ENCODE peak calls at places on chromosomes 5 and 9, in four cellular contexts. Z is GM23338, R is RWPE1, D is right lobe of liver. V is an unnamed sample.

GRCh38 chr9:111621895-111622480 is 9.1 kb upstream of the DNAJC25 start:
- DNase-seq in Z (peak), R (peak), D (peak), V (no peak)

GRCh38 chr5:94562327-94562971 is 56.0 kb downstream of the KIAA0825 start:
- DNase-seq in Z (no peak), R (peak), D (no peak), V (no peak)

GRCh38 chr5:135476615-135477493 is 24.7 kb upstream of the TIFAB start:
- DNase-seq in Z (no peak), R (no peak), D (peak), V (no peak)

GRCh38 chr5:176578391-176578808 is 29.3 kb downstream of the CDHR2 start:
- DNase-seq in Z (peak), R (peak), D (no peak), V (peak)

GRCh38 chr9:74494490-74494889 is 2.6 kb upstream of the RORB start:
- DNase-seq in Z (peak), R (no peak), D (no peak), V (no peak)

GRCh38 chr5:121384359-121384758 is 467.3 kb upstream of the FTMT start:
- DNase-seq in Z (peak), R (no peak), D (no peak), V (no peak)

GRCh38 chr9:133002147-133003070 is 23.9 kb downstream of the GFI1B start:
- DNase-seq in Z (no peak), R (no peak), D (no peak), V (no peak)

GRCh38 chr5:177410575-177410974 is 1.2 kb upstream of the F12 start:
- DNase-seq in Z (no peak), R (no peak), D (no peak), V (no peak)

GRCh38 chr9:34380511-34381315 is 4.0 kb upstream of the MYORG start:
- DNase-seq in Z (peak), R (peak), D (peak), V (peak)

GRCh38 chr5:163894645-163895044 is 389.2 kb downstream of the MAT2B start:
- DNase-seq in Z (no peak), R (peak), D (no peak), V (no peak)

GRCh38 chr5:108238936-108239887 is 142.7 kb downstream of the FBXL17 start:
- DNase-seq in Z (peak), R (no peak), D (no peak), V (no peak)

GRCh38 chr9:76560481-76560891 is 101.5 kb downstream of the GCNT1 start:
- DNase-seq in Z (no peak), R (no peak), D (no peak), V (no peak)

GRCh38 chr5:177023247-177023703 is 779 bp downstream of the ZNF346 start:
- DNase-seq in Z (peak), R (peak), D (no peak), V (no peak)

GRCh38 chr9:26169684-26170083 is 491.4 kb upstream of the TUSC1 start:
- DNase-seq in Z (no peak), R (peak), D (no peak), V (no peak)

DNA sequence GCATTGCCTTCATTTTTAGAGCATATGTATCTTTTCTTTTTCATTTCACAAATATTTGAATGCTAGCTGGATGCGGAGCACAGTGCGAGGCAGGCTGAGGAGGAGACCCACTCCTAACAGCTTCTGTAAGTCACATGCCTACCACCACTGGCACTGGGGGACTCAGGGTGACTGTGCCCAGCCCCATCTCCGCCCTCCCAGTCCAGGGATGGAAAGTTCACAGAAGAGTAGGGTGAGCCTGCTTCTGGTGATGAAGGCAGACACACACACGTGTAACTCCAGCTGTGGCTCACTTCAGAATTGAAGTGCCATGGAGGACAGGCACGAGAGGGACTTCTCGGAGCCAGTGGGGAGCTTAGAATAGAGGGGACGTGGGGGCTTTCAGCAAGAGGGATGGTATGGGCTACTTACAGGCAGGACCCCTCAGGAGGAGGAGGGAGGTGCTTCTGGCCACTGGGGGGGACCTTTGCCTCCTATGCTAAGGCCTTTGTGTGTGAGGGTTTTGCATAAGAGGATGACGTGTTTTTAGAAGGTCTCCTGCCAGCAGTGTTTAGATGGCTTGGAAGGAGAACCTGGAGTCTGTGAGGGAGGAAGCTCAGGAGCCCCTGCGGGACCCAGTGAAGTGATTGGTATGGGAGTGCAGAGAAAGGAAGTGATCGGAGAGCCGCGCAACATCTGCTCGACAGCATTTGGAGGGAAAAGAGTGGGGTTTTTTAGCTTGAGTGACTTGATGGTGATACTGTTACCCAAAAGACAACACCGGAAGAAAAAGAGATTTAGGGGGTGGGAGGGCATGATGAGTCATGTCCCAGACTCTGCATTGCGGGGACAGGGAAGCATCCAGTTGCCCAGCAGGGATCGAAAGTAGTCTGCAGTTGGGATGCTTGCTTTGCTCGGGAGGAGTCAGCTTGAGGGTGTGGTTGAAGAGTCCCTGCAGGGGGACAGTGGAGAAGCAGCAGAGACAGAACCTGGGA is 163.5 kb upstream of the OTULINL start:
- DNase-seq in Z (no peak), R (no peak), D (no peak), V (no peak)
- H3K27ac ChIP-seq in Z (no peak), R (no peak), D (no peak), V (no peak)

GRCh38 chr5:59380350-59380951 is 513.1 kb downstream of the PDE4D start:
- DNase-seq in Z (peak), R (peak), D (no peak), V (no peak)
- TF ChIP-seq CTCF in Z (peak), R (peak), D (peak), V (peak)

DNA sequence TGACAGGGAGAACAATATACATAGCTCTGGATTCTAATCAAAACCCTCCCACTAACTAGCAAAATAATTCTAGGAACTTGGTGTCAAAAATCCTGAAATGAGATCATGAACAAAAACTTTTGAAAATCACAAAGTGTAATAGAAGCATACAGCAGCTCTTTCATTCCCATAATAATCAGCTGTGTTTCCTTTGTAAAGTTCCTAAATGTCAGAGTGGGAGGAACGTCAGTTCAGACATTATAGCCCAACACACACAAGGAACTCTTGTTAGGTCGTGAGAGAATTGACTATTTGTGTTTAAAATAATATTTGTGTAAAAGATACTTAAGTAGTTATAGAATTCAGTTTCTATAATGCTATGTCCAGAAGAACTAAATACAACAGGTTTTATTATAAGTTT is 312.8 kb downstream of the SEMA5A start:
- DNase-seq in Z (no peak), R (no peak), D (no peak), V (no peak)
- H3K27ac ChIP-seq in Z (no peak), R (no peak), D (no peak), V (no peak)

DNA sequence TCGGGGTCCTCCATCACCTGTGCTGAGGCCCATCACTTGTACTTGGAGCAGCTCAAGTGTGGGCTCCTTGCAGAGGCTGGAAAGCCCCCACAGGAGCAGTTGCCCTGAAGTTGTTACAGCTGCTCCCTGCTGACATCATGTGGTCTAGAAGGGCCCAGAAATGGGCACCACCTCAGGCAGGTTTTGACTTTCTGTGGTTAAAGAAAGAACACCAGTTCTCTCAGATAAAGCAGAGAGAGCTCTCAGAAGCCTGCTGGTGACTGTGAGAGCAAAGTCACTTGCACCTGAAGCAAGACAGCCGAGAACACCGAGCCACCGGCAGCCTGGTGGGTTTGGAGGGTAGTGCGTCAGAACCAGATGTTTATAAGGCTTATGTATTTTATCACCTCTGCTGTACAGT is 70.4 kb downstream of the MVB12B start:
- DNase-seq in Z (no peak), R (no peak), D (no peak), V (no peak)
- TF ChIP-seq CTCF in Z (peak), R (no peak), D (no peak), V (no peak)

DNA sequence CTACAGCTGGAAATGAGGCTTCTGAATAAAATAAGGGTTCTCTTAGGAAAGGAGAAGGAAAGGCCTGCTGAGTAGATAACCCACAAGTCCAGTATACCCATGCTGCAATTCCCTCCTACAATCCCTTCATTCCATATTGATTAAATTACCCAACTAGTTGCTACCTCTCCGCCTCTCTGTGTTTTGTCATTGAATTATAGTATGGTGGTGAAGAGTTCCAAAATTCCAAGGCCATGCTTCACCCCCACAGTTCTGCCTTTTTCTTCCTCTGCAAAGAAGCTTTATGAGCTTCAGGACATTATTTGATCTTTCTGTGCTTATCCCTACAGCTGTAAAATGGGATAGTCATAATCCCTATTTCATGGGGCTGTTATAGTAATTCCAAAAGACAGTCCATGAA is 215.6 kb downstream of the ACTL7B start:
- DNase-seq in Z (no peak), R (no peak), D (no peak), V (no peak)
- H3K27ac ChIP-seq in Z (no peak), R (no peak), D (no peak), V (no peak)

GRCh38 chr5:151239237-151239861 is 13.6 kb upstream of the GM2A start:
- DNase-seq in Z (peak), R (peak), D (peak), V (peak)
- TF ChIP-seq CTCF in Z (peak), R (peak), D (peak), V (peak)